ENCODE peak calls at places on chromosomes 2 and 18, in ten cellular contexts. V, S, Y, Q, K, X, N, O, L and I are unnamed samples.

GRCh38 chr2:23351388-23352141 is 33.4 kb upstream of the KLHL29 start:
- DNase-seq in L (peak; percentile 78), V (peak; percentile 79), S (peak; percentile 68), Q (peak; percentile 9), X (peak; percentile 57), N (peak; percentile 62), K (peak; percentile 35), Y (peak; percentile 83), O (peak; percentile 84), I (peak; percentile 86)

GRCh38 chr18:54958711-54959625 is at the start of gene CCDC68:
- DNase-seq in N (no peak), Q (no peak), X (no peak), O (peak; percentile 89), K (no peak), V (peak; percentile 48), S (no peak), Y (peak; percentile 70), L (peak; percentile 57), I (no peak)

GRCh38 chr2:60496475-60496874 is 57.0 kb downstream of the BCL11A start:
- DNase-seq in L (no peak), V (no peak), O (no peak), K (no peak), Y (no peak), Q (no peak), X (no peak), S (no peak), N (no peak), I (no peak)

GRCh38 chr2:177573120-177573519 is 180.5 kb downstream of the AGPS start:
- DNase-seq in V (peak; percentile 23), N (no peak), Y (no peak), S (no peak), K (no peak), L (peak; percentile 67), X (no peak), Q (no peak), O (no peak), I (no peak)

GRCh38 chr18:3771121-3771971 is 321.4 kb downstream of the TGIF1 start:
- DNase-seq in N (peak; percentile 80), X (peak; percentile 93), Q (peak; percentile 70), V (peak; percentile 96), L (peak; percentile 93), S (peak; percentile 70), Y (peak; percentile 90), K (peak; percentile 78), O (peak; percentile 96), I (peak; percentile 82)

GRCh38 chr2:55901322-55901721 is 22.3 kb downstream of the EFEMP1 start:
- DNase-seq in L (peak; percentile 82), S (peak; percentile 51), X (no peak), O (no peak), N (no peak), V (peak; percentile 64), Y (no peak), K (no peak), Q (no peak), I (no peak)

GRCh38 chr2:11827547-11827946 is 81.1 kb downstream of the LPIN1 start:
- DNase-seq in N (no peak), Y (no peak), X (no peak), L (no peak), S (no peak), O (no peak), K (peak; percentile 37), Q (no peak), V (no peak), I (no peak)

GRCh38 chr2:8376603-8377423 is 305.0 kb upstream of the ID2 start:
- DNase-seq in X (no peak), N (no peak), S (peak; percentile 15), Q (no peak), K (peak; percentile 25), V (no peak), O (no peak), Y (no peak), L (peak; percentile 4), I (no peak)

GRCh38 chr2:197799072-197799471 is 5.3 kb upstream of the PLCL1 start:
- DNase-seq in S (no peak), Q (no peak), X (no peak), K (no peak), O (no peak), Y (no peak), L (no peak), V (no peak), N (no peak), I (no peak)

GRCh38 chr2:133390151-133390550 is 178.1 kb downstream of the NCKAP5 start:
- DNase-seq in O (no peak), L (no peak), K (no peak), N (no peak), X (no peak), V (peak; percentile 39), S (no peak), Y (no peak), Q (no peak), I (no peak)

GRCh38 chr2:217277646-217278048 is 417.8 kb upstream of the TNP1 start:
- DNase-seq in O (peak; percentile 59), K (no peak), Q (peak; percentile 14), X (no peak), S (peak; percentile 93), Y (no peak), N (peak; percentile 92), V (peak; percentile 99), L (peak; percentile 64), I (peak; percentile 17)

GRCh38 chr2:219104107-219105050 is 43.7 kb upstream of the IHH start:
- DNase-seq in N (no peak), S (peak; percentile 22), V (peak; percentile 57), Y (no peak), Q (no peak), X (no peak), L (peak; percentile 44), O (peak; percentile 43), K (no peak), I (no peak)

GRCh38 chr2:105919191-105919811 is 174.6 kb downstream of the NCK2 start:
- DNase-seq in N (peak; percentile 89), Y (peak; percentile 65), V (peak; percentile 38), X (no peak), K (no peak), Q (no peak), S (no peak), O (peak; percentile 89), L (peak; percentile 61), I (no peak)

GRCh38 chr2:8576525-8577157 is 105.2 kb upstream of the ID2 start:
- DNase-seq in S (peak; percentile 80), K (peak; percentile 47), N (peak; percentile 56), X (no peak), O (no peak), L (peak; percentile 62), Y (no peak), Q (no peak), V (no peak), I (no peak)

GRCh38 chr2:148817210-148817708 is 57.8 kb upstream of the KIF5C start:
- DNase-seq in X (no peak), Q (no peak), Y (no peak), K (no peak), L (no peak), V (no peak), O (no peak), S (no peak), N (peak; percentile 42), I (peak; percentile 25)

GRCh38 chr2:136381722-136382633 is 264.0 kb upstream of the CXCR4 start:
- DNase-seq in X (no peak), Q (no peak), N (peak; percentile 36), O (no peak), L (no peak), K (peak; percentile 81), S (no peak), V (no peak), Y (peak; percentile 31), I (no peak)

GRCh38 chr18:45962461-45962860 is 4.7 kb downstream of the EPG5 start:
- DNase-seq in N (peak; percentile 63), V (peak; percentile 87), X (no peak), L (peak; percentile 94), O (peak; percentile 37), Q (no peak), S (peak; percentile 50), Y (peak; percentile 55), K (peak; percentile 45), I (no peak)

GRCh38 chr2:46460241-46460921 is 19.0 kb upstream of the TMEM247 start:
- DNase-seq in V (no peak), Y (peak; percentile 46), L (no peak), K (no peak), X (no peak), N (peak; percentile 95), O (peak; percentile 26), Q (peak; percentile 74), S (no peak), I (peak; percentile 42)

GRCh38 chr2:111222204-111222866 is 101.6 kb downstream of the BCL2L11 start:
- DNase-seq in Q (no peak), X (no peak), V (no peak), L (no peak), Y (no peak), K (no peak), S (no peak), O (no peak), N (no peak), I (no peak)

GRCh38 chr2:158319269-158319668 is 137.3 kb downstream of the CCDC148 start:
- DNase-seq in X (no peak), O (no peak), L (no peak), V (no peak), S (no peak), Y (no peak), K (no peak), N (no peak), Q (no peak), I (no peak)

GRCh38 chr18:22559414-22560282 is 141.9 kb upstream of the CTAGE1 start:
- DNase-seq in L (peak; percentile 67), V (peak; percentile 62), X (peak; percentile 69), N (no peak), S (peak; percentile 93), Y (peak; percentile 45), Q (no peak), O (peak; percentile 65), K (peak; percentile 3), I (no peak)

GRCh38 chr2:55338268-55338667 is 69.2 kb upstream of the MTIF2 start:
- DNase-seq in X (no peak), O (no peak), V (peak; percentile 32), L (no peak), K (no peak), Y (no peak), N (no peak), Q (no peak), S (no peak), I (no peak)

GRCh38 chr2:167945660-167946366 is 301.6 kb downstream of the STK39 start:
- DNase-seq in X (no peak), Q (no peak), N (no peak), O (no peak), Y (no peak), S (no peak), L (no peak), V (no peak), K (no peak), I (no peak)

GRCh38 chr2:172323256-172323655 is 104.1 kb upstream of the ITGA6 start:
- DNase-seq in L (peak; percentile 92), K (no peak), S (no peak), N (no peak), O (no peak), Y (no peak), V (no peak), X (no peak), Q (no peak), I (no peak)

GRCh38 chr2:105175231-105175630 is 66.3 kb upstream of the GPR45 start:
- DNase-seq in O (no peak), Q (no peak), S (no peak), V (no peak), X (no peak), K (no peak), Y (no peak), N (no peak), L (peak; percentile 55), I (no peak)

GRCh38 chr2:144225077-144225476 is 294.8 kb downstream of the ZEB2 start:
- DNase-seq in Y (no peak), X (no peak), V (no peak), S (no peak), Q (no peak), O (no peak), K (no peak), N (no peak), L (no peak), I (no peak)